ENCODE peak calls at places on chromosomes 6 and 20, in four cellular contexts. G, Q, T and E are unnamed samples.

GRCh38 chr6:148328876-148329567 is 13.6 kb upstream of the SASH1 start:
- DNase-seq in Q (no peak), T (no peak), G (no peak), E (no peak)

GRCh38 chr6:104182811-104183210 is 676.9 kb downstream of the HACE1 start:
- DNase-seq in T (no peak), G (no peak), Q (no peak), E (no peak)

GRCh38 chr20:57743450-57744095 is 33.8 kb upstream of the PMEPA1 start:
- DNase-seq in G (no peak), T (no peak), Q (no peak), E (no peak)

GRCh38 chr6:5190467-5190866 is 70.3 kb downstream of the LYRM4 start:
- DNase-seq in T (no peak), Q (no peak), G (no peak), E (peak; percentile 94)

GRCh38 chr6:74752303-74752702 is 453.6 kb downstream of the COL12A1 start:
- DNase-seq in G (no peak), Q (no peak), T (no peak), E (no peak)

GRCh38 chr6:136225496-136225895 is 24.6 kb downstream of the MTFR2 start:
- DNase-seq in T (no peak), Q (no peak), G (no peak), E (no peak)

GRCh38 chr20:19738936-19739335 is 19.1 kb upstream of the RIN2 start:
- DNase-seq in T (no peak), Q (no peak), G (no peak), E (no peak)

GRCh38 chr6:157982297-157982579 is 575 bp downstream of the SYNJ2 start:
- DNase-seq in T (peak; percentile 46), G (peak; percentile 34), Q (no peak), E (no peak)

GRCh38 chr6:90256698-90257485 is 39.8 kb downstream of the BACH2 start:
- DNase-seq in Q (peak; percentile 17), G (peak; percentile 27), T (no peak), E (peak; percentile 14)

GRCh38 chr6:4180653-4181255 is 45.4 kb upstream of the ECI2 start:
- DNase-seq in T (no peak), G (no peak), Q (no peak), E (no peak)

GRCh38 chr20:45611054-45611453 is 18.5 kb upstream of the WFDC10A start:
- DNase-seq in G (no peak), T (no peak), Q (no peak), E (peak; percentile 54)

GRCh38 chr6:19322691-19323470 is 514.3 kb upstream of the ID4 start:
- DNase-seq in T (no peak), Q (no peak), G (no peak), E (no peak)

GRCh38 chr6:154474636-154475428 is 35.7 kb downstream of the CNKSR3 start:
- DNase-seq in T (no peak), G (no peak), Q (no peak), E (peak; percentile 66)

GRCh38 chr6:147035891-147036290 is 168.3 kb upstream of the STXBP5 start:
- DNase-seq in Q (no peak), T (no peak), G (no peak), E (no peak)

GRCh38 chr6:94389218-94389617 is 969.9 kb upstream of the EPHA7 start:
- DNase-seq in G (no peak), Q (no peak), T (no peak), E (no peak)

GRCh38 chr6:26199057-26199772 is 112.0 kb downstream of the HFE start:
- DNase-seq in T (peak; percentile 90), Q (peak; percentile 58), G (peak; percentile 78), E (peak; percentile 91)

GRCh38 chr6:168280020-168280898 is 39.3 kb downstream of the DACT2 start:
- DNase-seq in Q (no peak), T (no peak), G (no peak), E (no peak)

GRCh38 chr20:58649288-58650180 is 1.5 kb upstream of the STX16 start:
- DNase-seq in T (no peak), Q (peak; percentile 14), G (no peak), E (no peak)

GRCh38 chr6:134081506-134081905 is 29.1 kb upstream of the SLC2A12 start:
- DNase-seq in Q (no peak), G (no peak), T (peak; percentile 30), E (no peak)

GRCh38 chr6:7671581-7671980 is 54.3 kb upstream of the BMP6 start:
- DNase-seq in Q (no peak), G (no peak), T (no peak), E (peak; percentile 47)

GRCh38 chr6:26338810-26339209 is 26.2 kb upstream of the BTN3A2 start:
- DNase-seq in T (no peak), Q (no peak), G (no peak), E (no peak)

GRCh38 chr20:19921349-19921793 is 95.8 kb upstream of the NAA20 start:
- DNase-seq in Q (no peak), G (no peak), T (no peak), E (peak; percentile 68)

GRCh38 chr6:44043036-44043478 is 84.2 kb downstream of the MRPL14 start:
- DNase-seq in G (no peak), Q (no peak), T (no peak), E (no peak)

GRCh38 chr20:35328095-35328685 is 36.0 kb upstream of the FAM83C start:
- DNase-seq in G (no peak), Q (no peak), T (no peak), E (no peak)